ENCODE peak calls at places on chromosomes 2 and 18, in six cellular contexts. U, W, E, A, V and O are unnamed samples.
A peak's percentile ranks its signal among the peaks of the same experiment; 100 is the strongest.

GRCh38 chr2:216015722-216016464 is 2.5 kb upstream of the MREG start:
- DNase-seq in V (peak; percentile 30), W (no peak), A (no peak), E (peak; percentile 10), U (peak; percentile 81), O (peak; percentile 53)

GRCh38 chr2:68420254-68420910 is 46.7 kb downstream of the FBXO48 start:
- DNase-seq in V (no peak), W (no peak), U (no peak), E (no peak), A (no peak), O (no peak)

GRCh38 chr2:160491922-160492371 is 1.7 kb downstream of the RBMS1 start:
- DNase-seq in U (no peak), A (no peak), E (no peak), V (no peak), W (no peak), O (no peak)

GRCh38 chr2:99648906-99649606 is 159.2 kb upstream of the REV1 start:
- DNase-seq in V (no peak), E (no peak), A (no peak), U (no peak), W (no peak), O (no peak)

GRCh38 chr2:119579457-119580295 is 35.4 kb downstream of the CFAP221 start:
- DNase-seq in W (no peak), V (no peak), U (no peak), E (no peak), A (no peak), O (no peak)

GRCh38 chr18:2932247-2933181 is 80.4 kb downstream of the LPIN2 start:
- DNase-seq in V (peak; percentile 32), W (peak; percentile 45), A (no peak), E (peak; percentile 38), U (peak; percentile 75), O (no peak)

GRCh38 chr2:74333175-74333574 is 10.0 kb downstream of the SLC4A5 start:
- DNase-seq in E (no peak), W (no peak), A (no peak), U (peak; percentile 45), V (no peak), O (no peak)

GRCh38 chr18:43620936-43621335 is 343.6 kb upstream of the SYT4 start:
- DNase-seq in U (no peak), A (no peak), V (no peak), W (peak; percentile 3), E (peak; percentile 35), O (no peak)

GRCh38 chr2:216370961-216371633 is 1.2 kb downstream of the MARCHF4 start:
- DNase-seq in A (no peak), W (no peak), U (no peak), V (no peak), E (no peak), O (no peak)

GRCh38 chr2:26616032-26616863 is 24.9 kb downstream of the CIB4 start:
- DNase-seq in U (no peak), W (no peak), E (no peak), A (no peak), V (no peak), O (no peak)

GRCh38 chr18:30271716-30272115 is 770.8 kb downstream of the DSC3 start:
- DNase-seq in W (no peak), U (no peak), V (no peak), E (no peak), A (no peak), O (no peak)